ENCODE peak calls at places on chromosomes 4 and X, in seven cellular contexts. A is right lobe of liver; O is K562; L is dorsolateral prefrontal cortex; R is fibroblast of pulmonary artery; T is activated CD8-positive, alpha-beta T cell treated with anti-CD3 and anti-CD28 coated beads for 36 hours; M is neural crest cell. F is an unnamed sample.
A peak's percentile ranks its signal among the peaks of the same experiment; 100 is the strongest.

GRCh38 chrX:2693526-2694002 is 2.5 kb downstream of the CD99 start:
- DNase-seq in A (no peak), O (no peak), L (no peak), R (no peak), T (no peak), M (no peak), F (no peak)

GRCh38 chrX:38804481-38805293 is 3.4 kb downstream of the MID1IP1 start:
- DNase-seq in A (peak; percentile 64), O (peak; percentile 35), L (no peak), R (peak; percentile 25), T (peak; percentile 45), M (no peak), F (peak; percentile 26)

GRCh38 chr4:15186826-15187225 is 184.5 kb downstream of the CPEB2 start:
- DNase-seq in A (no peak), O (no peak), L (no peak), R (no peak), T (no peak), M (no peak), F (no peak)

GRCh38 chr4:118289794-118290193 is 63.0 kb downstream of the PRSS12 start:
- DNase-seq in A (no peak), O (no peak), L (no peak), R (peak; percentile 13), T (no peak), M (no peak), F (no peak)

GRCh38 chr4:189525304-189525703 is 415.4 kb upstream of the FRG1 start:
- DNase-seq in A (no peak), O (no peak), L (no peak), R (no peak), T (no peak), M (no peak), F (no peak)

GRCh38 chrX:375181-376036 is 11.3 kb downstream of the PPP2R3B start:
- DNase-seq in A (no peak), O (no peak), L (no peak), R (no peak), T (no peak), M (no peak), F (no peak)

GRCh38 chr4:48275694-48276093 is 6.1 kb upstream of the TEC start:
- DNase-seq in A (no peak), O (no peak), L (no peak), R (no peak), T (no peak), M (no peak), F (no peak)

GRCh38 chr4:168803727-168804126 is 206.3 kb downstream of the CBR4 start:
- DNase-seq in A (no peak), O (no peak), L (no peak), R (peak; percentile 64), T (no peak), M (no peak), F (peak; percentile 12)

GRCh38 chr4:148831945-148832344 is 389.7 kb upstream of the NR3C2 start:
- DNase-seq in A (no peak), O (no peak), L (no peak), R (peak; percentile 91), T (no peak), M (no peak), F (no peak)

GRCh38 chr4:41213563-41214157 is 682 bp downstream of the APBB2 start:
- DNase-seq in A (peak; percentile 56), O (no peak), L (peak; percentile 57), R (no peak), T (no peak), M (peak; percentile 12), F (peak; percentile 61)

GRCh38 chr4:163194593-163194992 is 27.9 kb upstream of the NAF1 start:
- DNase-seq in A (no peak), O (no peak), L (no peak), R (no peak), T (no peak), M (no peak), F (no peak)

GRCh38 chr4:152482211-152482610 is 53.7 kb downstream of the FBXW7 start:
- DNase-seq in A (no peak), O (no peak), L (no peak), R (no peak), T (no peak), M (no peak), F (no peak)

GRCh38 chr4:56907009-56907408 is 691 bp upstream of the REST start:
- DNase-seq in A (no peak), O (no peak), L (no peak), R (no peak), T (peak; percentile 33), M (no peak), F (peak; percentile 23)

GRCh38 chr4:56906534-56906933 is 1.2 kb upstream of the REST start:
- DNase-seq in A (no peak), O (no peak), L (no peak), R (no peak), T (no peak), M (no peak), F (no peak)

GRCh38 chr4:56907489-56908205 is at the start of gene REST:
- DNase-seq in A (peak; percentile 86), O (peak; percentile 87), L (peak; percentile 75), R (peak; percentile 67), T (peak; percentile 77), M (peak; percentile 76), F (peak; percentile 86)

GRCh38 chr4:56909083-56909981 is 1.6 kb downstream of the REST start:
- DNase-seq in A (peak; percentile 72), O (no peak), L (peak; percentile 64), R (peak; percentile 60), T (peak; percentile 71), M (peak; percentile 34), F (peak; percentile 60)

GRCh38 chr4:56908206-56909082 is 744 bp downstream of the REST start:
- DNase-seq in A (peak; percentile 83), O (peak; percentile 82), L (peak; percentile 66), R (peak; percentile 67), T (peak; percentile 71), M (peak; percentile 62), F (peak; percentile 86)
- TF ChIP-seq CTCF in A (peak; percentile 25), O (peak; percentile 26), L (no peak), R (no peak), T (no peak), M (no peak), F (no peak)

DNA sequence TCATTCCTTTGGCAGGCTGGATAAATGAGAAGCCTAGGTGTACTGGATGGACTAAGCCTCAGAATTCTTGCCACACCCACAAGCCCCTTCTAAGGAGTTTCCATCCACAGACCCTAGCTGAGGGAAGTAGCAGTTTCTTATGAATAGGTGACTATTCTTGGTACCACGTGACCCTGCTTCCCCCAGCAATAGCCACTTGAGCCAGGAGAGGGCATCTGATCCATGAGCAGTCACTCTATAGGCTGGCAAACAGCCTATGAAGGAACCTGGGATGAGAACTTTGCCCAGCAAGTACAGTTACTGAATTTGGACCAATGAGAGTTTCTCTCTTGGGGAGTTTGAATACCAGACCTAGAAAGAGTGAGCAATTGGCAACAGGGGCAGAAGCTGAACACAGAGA is 84.0 kb downstream of the RTL9 start:
- DNase-seq in A (no peak), O (peak; percentile 53), L (no peak), R (peak; percentile 29), T (peak; percentile 6), M (no peak), F (peak; percentile 36)
- TF ChIP-seq CTCF in A (peak; percentile 17), O (peak; percentile 43), L (no peak), R (peak; percentile 20), T (no peak), M (peak; percentile 50), F (peak; percentile 31)

GRCh38 chr4:173334085-173334890 is at the start of gene HMGB2:
- DNase-seq in A (peak; percentile 100), O (peak; percentile 98), L (peak; percentile 99), R (peak; percentile 100), T (peak; percentile 100), M (peak; percentile 99), F (peak; percentile 100)
- TF ChIP-seq CTCF in A (no peak), O (no peak), L (no peak), R (no peak), T (no peak), M (no peak), F (no peak)

GRCh38 chr4:156169011-156169410 is 215.3 kb upstream of the CTSO start:
- DNase-seq in A (no peak), O (no peak), L (peak; percentile 43), R (peak; percentile 89), T (no peak), M (peak; percentile 5), F (peak; percentile 31)
- TF ChIP-seq CTCF in A (peak; percentile 50), O (no peak), L (peak; percentile 44), R (peak; percentile 83), T (no peak), M (peak; percentile 70), F (peak; percentile 69)

DNA sequence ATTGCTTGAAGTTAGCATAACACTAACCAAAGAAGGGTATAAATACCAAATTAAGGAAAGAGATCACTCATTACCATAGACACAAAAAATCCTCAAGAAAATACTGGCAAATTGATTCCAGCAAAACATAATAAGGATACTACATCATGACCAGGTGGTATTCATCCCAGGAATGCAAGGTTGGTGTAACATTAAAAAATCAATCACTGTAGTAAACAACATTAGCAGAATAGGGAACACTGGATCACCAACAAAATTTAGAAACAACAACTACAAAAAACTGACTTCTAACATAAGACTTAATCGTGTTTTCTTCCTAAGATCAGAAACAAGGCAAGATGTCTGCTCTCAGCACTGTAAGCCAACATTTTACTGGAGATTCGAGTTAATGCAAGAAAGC is 14.1 kb downstream of the GAK start:
- DNase-seq in A (no peak), O (no peak), L (no peak), R (no peak), T (no peak), M (no peak), F (no peak)
- TF ChIP-seq CTCF in A (no peak), O (no peak), L (no peak), R (no peak), T (no peak), M (no peak), F (no peak)

DNA sequence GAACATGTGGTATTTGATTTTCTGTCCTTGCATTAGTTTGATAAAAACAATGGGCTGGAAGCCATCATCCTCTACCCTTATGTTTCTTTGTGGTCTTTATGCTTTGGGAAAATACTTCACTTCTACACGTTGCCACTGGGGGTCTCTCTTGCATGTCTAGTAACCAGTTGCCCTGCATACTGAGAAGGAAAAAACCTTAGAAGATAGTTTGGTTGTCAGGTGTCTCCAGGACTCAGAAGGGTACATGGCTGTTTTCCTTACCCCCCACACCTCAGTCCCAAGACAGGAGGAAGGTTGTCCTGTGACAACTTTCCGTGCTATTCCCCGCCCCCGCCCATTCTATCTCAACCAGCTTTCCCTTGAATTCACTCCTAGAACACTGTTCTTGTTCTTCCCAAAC is 62.1 kb upstream of the LANCL3 start:
- DNase-seq in A (no peak), O (no peak), L (no peak), R (no peak), T (no peak), M (no peak), F (no peak)
- TF ChIP-seq CTCF in A (peak; percentile 40), O (peak; percentile 15), L (peak; percentile 36), R (peak; percentile 33), T (no peak), M (peak; percentile 55), F (peak; percentile 44)